ENCODE peak calls at places on chromosomes 16 and 17, in eight cellular contexts. G is tibial nerve, N is mammary epithelial cell, A is lower leg skin, F is tibial artery, J is heart right ventricle, Q is vagina, W is fibroblast of pulmonary artery. I is an unnamed sample.

GRCh38 chr16:508884-509736 is 18.4 kb upstream of the CAPN15 start:
- DNase-seq in G (no peak), N (no peak), A (no peak), F (peak; percentile 89), J (no peak), Q (no peak), W (peak; percentile 14), I (no peak)

GRCh38 chr17:81551458-81552243 is 502 bp downstream of the FAAP100 start:
- DNase-seq in G (peak; percentile 13), N (peak; percentile 21), A (no peak), F (peak; percentile 72), J (no peak), Q (no peak), W (no peak), I (peak; percentile 40)

GRCh38 chr17:17347234-17347955 is 44.2 kb downstream of the NT5M start:
- DNase-seq in G (no peak), N (no peak), A (no peak), F (peak; percentile 53), J (no peak), Q (peak; percentile 81), W (no peak), I (no peak)

GRCh38 chr17:32491371-32492280 is 4.8 kb downstream of the CDK5R1 start:
- DNase-seq in G (no peak), N (no peak), A (no peak), F (no peak), J (no peak), Q (no peak), W (no peak), I (no peak)

GRCh38 chr17:81984773-81985410 is 7.5 kb downstream of the ASPSCR1 start:
- DNase-seq in G (no peak), N (no peak), A (no peak), F (no peak), J (no peak), Q (no peak), W (no peak), I (no peak)

GRCh38 chr17:34826332-34826731 is 134.9 kb downstream of the CCT6B start:
- DNase-seq in G (no peak), N (peak; percentile 3), A (no peak), F (no peak), J (no peak), Q (no peak), W (no peak), I (no peak)

GRCh38 chr16:67483731-67484525 is 581 bp upstream of the AGRP start:
- DNase-seq in G (no peak), N (no peak), A (no peak), F (no peak), J (no peak), Q (no peak), W (no peak), I (no peak)

GRCh38 chr16:81180578-81180977 is 57.9 kb upstream of the BCO1 start:
- DNase-seq in G (no peak), N (no peak), A (no peak), F (no peak), J (no peak), Q (no peak), W (no peak), I (no peak)

GRCh38 chr16:67481561-67482259 is 753 bp upstream of the ATP6V0D1 start:
- DNase-seq in G (peak; percentile 33), N (no peak), A (peak; percentile 51), F (no peak), J (peak; percentile 52), Q (peak; percentile 93), W (peak; percentile 67), I (peak; percentile 41)

DNA sequence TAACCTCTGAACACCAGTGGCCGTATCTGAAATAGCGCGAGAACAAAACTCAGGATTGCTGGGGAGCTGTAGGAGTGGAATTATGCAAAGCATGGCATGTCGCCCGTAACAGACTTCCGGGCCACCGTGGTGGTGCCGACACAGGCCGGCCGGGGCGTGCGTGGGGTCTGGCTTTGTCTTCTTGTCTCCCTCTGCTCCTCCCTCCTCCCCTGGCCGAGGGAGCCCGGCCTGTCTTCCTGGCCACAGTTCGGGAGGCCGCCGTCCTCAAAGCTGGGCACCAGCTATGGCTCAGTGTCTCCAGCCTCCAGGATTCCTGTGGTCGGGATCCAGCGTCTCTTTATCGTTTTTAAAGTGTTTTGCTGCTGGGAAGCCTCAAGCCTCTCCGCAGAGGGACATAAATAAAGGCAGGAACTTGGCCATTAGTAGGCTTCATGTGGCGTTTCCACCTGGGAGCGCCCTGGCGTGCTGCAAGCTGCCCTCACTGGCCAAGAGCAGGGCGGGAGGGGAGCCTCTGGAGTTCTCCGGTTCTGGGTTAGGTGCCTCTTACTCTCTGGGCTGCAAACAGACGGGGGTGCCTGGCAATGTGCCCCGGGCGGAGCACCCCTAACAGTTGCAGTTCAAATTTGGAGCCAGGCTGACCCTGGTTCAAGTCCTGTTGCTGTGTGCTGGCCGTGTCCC is 22.0 kb upstream of the NPTX1 start:
- DNase-seq in G (no peak), N (no peak), A (no peak), F (no peak), J (no peak), Q (no peak), W (peak; percentile 47), I (no peak)
- TF ChIP-seq CTCF in G (no peak), N (no peak), A (no peak), F (no peak), J (no peak), Q (no peak), W (no peak), I (no peak)

GRCh38 chr16:56561126-56561525 is 3.7 kb upstream of the MT4 start:
- DNase-seq in G (no peak), N (no peak), A (no peak), F (no peak), J (no peak), Q (no peak), W (no peak), I (no peak)
- H3K4me3 ChIP-seq in G (no peak overlapping the region), N (no peak overlapping the region), A (no peak overlapping the region), F (no peak overlapping the region), J (no peak overlapping the region), Q (no peak overlapping the region), W (no peak overlapping the region), I (no peak overlapping the region)

GRCh38 chr16:3058173-3059030 is 7.0 kb upstream of the IL32 start:
- DNase-seq in G (peak; percentile 20), N (no peak), A (no peak), F (no peak), J (peak; percentile 49), Q (no peak), W (peak; percentile 23), I (peak; percentile 84)
- TF ChIP-seq CTCF in G (no peak), N (peak; percentile 44), A (no peak), F (no peak), J (no peak), Q (no peak), W (no peak), I (peak; percentile 67)

GRCh38 chr16:14338969-14339368 is 267.9 kb downstream of the MRTFB start:
- DNase-seq in G (no peak), N (no peak), A (no peak), F (no peak), J (no peak), Q (no peak), W (no peak), I (no peak)

GRCh38 chr16:14338236-14338635 is 267.1 kb downstream of the MRTFB start:
- DNase-seq in G (no peak), N (no peak), A (no peak), F (no peak), J (no peak), Q (no peak), W (no peak), I (no peak)

GRCh38 chr16:14335297-14335696 is 264.2 kb downstream of the MRTFB start:
- DNase-seq in G (no peak), N (no peak), A (no peak), F (no peak), J (no peak), Q (no peak), W (no peak), I (no peak)

GRCh38 chr16:14339694-14340093 is 268.6 kb downstream of the MRTFB start:
- DNase-seq in G (no peak), N (no peak), A (no peak), F (no peak), J (no peak), Q (no peak), W (no peak), I (no peak)

DNA sequence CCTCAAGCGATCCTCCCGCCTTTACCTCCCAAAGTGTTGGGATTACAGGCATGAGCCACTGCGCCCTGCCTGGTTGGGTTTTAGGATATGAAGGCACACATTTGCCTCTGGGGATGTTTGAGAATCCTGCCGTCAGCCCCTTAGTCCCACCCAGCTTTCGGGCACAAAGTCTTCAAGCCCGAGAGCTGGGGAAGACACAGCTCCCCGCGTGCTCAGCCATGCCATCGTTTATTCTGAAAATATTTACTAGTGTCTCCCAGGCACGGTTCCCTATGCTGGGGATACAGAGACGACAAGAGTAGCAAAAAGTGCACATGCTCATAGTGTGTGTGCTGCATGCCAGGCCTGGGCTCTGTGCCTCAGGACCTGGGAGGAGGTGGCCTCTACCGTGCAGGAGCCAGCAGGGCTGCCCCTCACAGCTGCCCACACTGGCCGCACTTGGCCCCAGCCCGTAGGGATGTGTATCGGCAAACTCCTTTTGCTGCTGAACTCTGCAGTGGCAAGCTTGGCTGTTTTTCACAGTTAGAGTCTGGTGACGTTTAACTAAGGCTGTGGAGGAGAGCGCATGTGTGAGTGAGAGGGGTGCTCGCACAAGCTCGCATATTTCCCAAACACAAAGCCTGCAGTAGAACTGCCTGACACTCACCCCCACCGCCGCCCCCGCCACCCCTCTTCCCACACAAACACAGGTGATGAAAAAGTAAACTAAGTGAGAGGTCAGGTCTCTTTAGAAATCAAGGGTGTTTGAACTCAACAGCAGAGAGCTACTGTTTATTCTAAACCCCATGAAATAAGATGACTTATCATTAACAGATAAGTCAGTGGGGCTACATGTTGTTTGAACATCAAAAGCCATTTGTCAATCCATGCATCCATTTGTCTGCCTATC is 266.4 kb downstream of the MRTFB start:
- DNase-seq in G (no peak), N (no peak), A (no peak), F (no peak), J (no peak), Q (no peak), W (peak; percentile 27), I (no peak)
- H3K4me3 ChIP-seq in G (no peak overlapping the region), N (no peak overlapping the region), A (no peak overlapping the region), F (no peak overlapping the region), J (no peak overlapping the region), Q (peak overlapping the region; percentile 29), W (no peak overlapping the region), I (no peak overlapping the region)

GRCh38 chr17:51050291-51051033 is 70.2 kb downstream of the SPAG9 start:
- DNase-seq in G (no peak), N (peak; percentile 87), A (no peak), F (no peak), J (no peak), Q (no peak), W (no peak), I (no peak)
- TF ChIP-seq CTCF in G (no peak), N (no peak), A (no peak), F (no peak), J (no peak), Q (no peak), W (no peak), I (no peak)

DNA sequence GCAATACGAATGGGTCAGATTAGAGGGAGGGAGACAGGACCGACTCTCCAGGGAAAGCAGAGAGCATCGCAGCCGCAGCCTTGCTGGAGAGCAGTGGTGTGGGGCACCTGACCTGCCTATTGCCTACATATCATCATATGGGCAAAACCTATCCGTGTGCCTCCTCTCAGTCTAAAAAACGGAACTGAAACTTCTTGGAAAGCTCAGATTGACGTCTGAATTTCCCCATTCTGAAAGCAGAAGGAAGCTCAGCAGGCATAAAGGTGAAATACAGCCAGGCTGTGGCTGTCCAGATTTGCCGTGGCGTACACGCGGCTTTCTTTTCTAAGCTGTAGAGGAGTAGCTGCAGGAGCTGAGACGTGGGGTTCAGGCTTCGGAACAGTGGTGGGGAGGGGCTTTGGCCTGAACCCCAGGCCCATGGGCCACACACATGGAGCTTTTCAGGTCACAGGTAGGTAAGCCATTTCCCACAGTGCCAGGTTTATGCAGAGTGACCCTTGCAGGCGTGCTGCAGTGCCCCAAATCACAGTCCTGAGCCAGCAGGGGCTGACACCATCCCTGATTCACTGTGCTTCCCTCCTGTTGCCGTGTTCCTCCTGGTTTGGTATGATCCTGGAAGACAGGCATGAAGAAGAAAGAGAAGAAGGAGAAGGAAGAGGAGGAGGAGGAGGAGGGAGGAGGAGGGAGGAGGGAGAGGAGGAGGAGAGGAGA is 41.6 kb upstream of the TNRC6C start:
- DNase-seq in G (no peak), N (no peak), A (no peak), F (peak; percentile 60), J (no peak), Q (no peak), W (no peak), I (no peak)
- H3K4me3 ChIP-seq in G (no peak overlapping the region), N (no peak overlapping the region), A (no peak overlapping the region), F (no peak overlapping the region), J (no peak overlapping the region), Q (no peak overlapping the region), W (no peak overlapping the region), I (no peak overlapping the region)